ENCODE peak calls at places on chromosomes 6 and 20, in six cellular contexts. C, O, Q, F, I and H are unnamed samples.

GRCh38 chr6:42720739-42721138 is 1.7 kb downstream of the PRPH2 start:
- DNase-seq in O (no peak), C (no peak), I (no peak), Q (no peak), F (no peak), H (no peak)

GRCh38 chr20:3922223-3922982 is 33.2 kb downstream of the PANK2 start:
- DNase-seq in Q (no peak), F (no peak), C (no peak), O (no peak), I (no peak), H (no peak)

GRCh38 chr20:33685328-33686007 is 717 bp downstream of the E2F1 start:
- DNase-seq in O (no peak), C (no peak), Q (no peak), F (no peak), I (peak; percentile 65), H (no peak)

GRCh38 chr6:129730477-129731165 is 20.6 kb upstream of the ARHGAP18 start:
- DNase-seq in Q (no peak), O (no peak), I (peak; percentile 50), C (no peak), F (no peak), H (no peak)

GRCh38 chr20:49393803-49394202 is 88.7 kb downstream of the KCNB1 start:
- DNase-seq in C (no peak), F (no peak), I (no peak), Q (no peak), O (no peak), H (no peak)

GRCh38 chr20:47561603-47562583 is 60.2 kb downstream of the NCOA3 start:
- DNase-seq in O (no peak), F (no peak), Q (no peak), I (no peak), C (no peak), H (no peak)

GRCh38 chr20:36856196-36856595 is 19.7 kb upstream of the TLDC2 start:
- DNase-seq in Q (no peak), C (no peak), I (no peak), O (no peak), F (peak; percentile 75), H (no peak)

GRCh38 chr6:158040051-158040803 is 58.6 kb downstream of the SYNJ2 start:
- DNase-seq in C (peak; percentile 80), O (no peak), Q (peak; percentile 67), I (no peak), F (peak; percentile 77), H (no peak)

GRCh38 chr6:16677458-16677857 is 83.8 kb downstream of the ATXN1 start:
- DNase-seq in Q (no peak), O (no peak), F (no peak), I (no peak), C (no peak), H (no peak)

GRCh38 chr20:42161228-42161829 is 543.2 kb upstream of the CHD6 start:
- DNase-seq in Q (no peak), F (no peak), O (no peak), C (no peak), I (no peak), H (no peak)

GRCh38 chr20:49163696-49164095 is 24.4 kb downstream of the STAU1 start:
- DNase-seq in C (no peak), I (no peak), F (no peak), Q (no peak), O (no peak), H (no peak)

GRCh38 chr6:47700596-47700995 is 2.2 kb downstream of the ADGRF4 start:
- DNase-seq in Q (no peak), O (no peak), F (no peak), C (no peak), I (no peak), H (no peak)

GRCh38 chr20:50540620-50541605 is 30.7 kb downstream of the PTPN1 start:
- DNase-seq in Q (no peak), F (peak; percentile 56), C (no peak), O (no peak), I (no peak), H (peak; percentile 21)

GRCh38 chr6:160421854-160422253 is 73.7 kb downstream of the SLC22A3 start:
- DNase-seq in C (peak; percentile 85), F (peak; percentile 80), Q (peak; percentile 90), O (no peak), I (no peak), H (peak; percentile 33)

GRCh38 chr20:54195483-54196472 is 12.1 kb upstream of the PFDN4 start:
- DNase-seq in C (no peak), O (no peak), Q (no peak), I (no peak), F (no peak), H (no peak)

GRCh38 chr6:87139236-87139635 is 16.1 kb upstream of the ZNF292 start:
- DNase-seq in F (peak; percentile 51), I (peak; percentile 60), Q (no peak), C (no peak), O (no peak), H (no peak)

GRCh38 chr6:24381476-24382219 is 21.1 kb upstream of the MRS2 start:
- DNase-seq in Q (no peak), I (no peak), O (no peak), C (no peak), F (no peak), H (no peak)

GRCh38 chr20:53099851-53100250 is 127.7 kb downstream of the TSHZ2 start:
- DNase-seq in C (no peak), O (no peak), F (no peak), I (no peak), Q (no peak), H (no peak)

GRCh38 chr6:28501259-28501658 is 14.3 kb downstream of the GPX6 start:
- DNase-seq in Q (no peak), O (no peak), F (no peak), C (no peak), I (no peak), H (no peak)

GRCh38 chr6:52839124-52840055 is 1.2 kb downstream of the GSTA5 start:
- DNase-seq in F (peak; percentile 81), O (no peak), Q (no peak), I (peak; percentile 63), C (no peak), H (no peak)

GRCh38 chr6:45728674-45729073 is 287.0 kb downstream of the CLIC5 start:
- DNase-seq in O (no peak), C (no peak), I (no peak), Q (no peak), F (no peak), H (no peak)

GRCh38 chr6:35096129-35096852 is 44.8 kb downstream of the TCP11 start:
- DNase-seq in F (no peak), Q (no peak), C (no peak), I (no peak), O (no peak), H (no peak)

GRCh38 chr6:112416885-112417284 is 69.8 kb downstream of the RFPL4B start:
- DNase-seq in I (no peak), F (no peak), Q (peak; percentile 54), C (no peak), O (no peak), H (no peak)

GRCh38 chr20:61015602-61016001 is 236.5 kb upstream of the CDH4 start:
- DNase-seq in F (no peak), Q (no peak), C (no peak), O (no peak), I (no peak), H (no peak)

GRCh38 chr6:125818659-125819297 is 28.0 kb downstream of the NCOA7 start:
- DNase-seq in Q (no peak), O (no peak), C (no peak), I (no peak), F (no peak), H (no peak)

GRCh38 chr6:10970731-10971130 is 73.4 kb downstream of the ELOVL2 start:
- DNase-seq in I (no peak), Q (no peak), F (no peak), O (no peak), C (no peak), H (no peak)

GRCh38 chr6:15399651-15400470 is 154.0 kb downstream of the JARID2 start:
- DNase-seq in C (peak; percentile 81), O (no peak), I (no peak), Q (peak; percentile 84), F (peak; percentile 90), H (peak; percentile 38)

GRCh38 chr6:1016329-1017302 is 295.3 kb upstream of the FOXQ1 start:
- DNase-seq in C (no peak), Q (no peak), I (no peak), F (no peak), O (no peak), H (no peak)
- H3K9me3 ChIP-seq in C (no peaks in the 10 kb centered on the region), Q (no peaks in the 10 kb centered on the region), I (no peaks in the 10 kb centered on the region), F (no peaks in the 10 kb centered on the region), O (no peaks in the 10 kb centered on the region), H (no peaks in the 10 kb centered on the region)

GRCh38 chr6:4451101-4451500 is 315.7 kb upstream of the ECI2 start:
- DNase-seq in Q (no peak), I (no peak), C (no peak), F (no peak), O (no peak), H (no peak)

GRCh38 chr6:4446982-4447381 is 311.6 kb upstream of the ECI2 start:
- DNase-seq in O (no peak), F (no peak), C (no peak), Q (no peak), I (no peak), H (no peak)

GRCh38 chr6:4449409-4449808 is 314.0 kb upstream of the ECI2 start:
- DNase-seq in C (no peak), F (no peak), Q (no peak), I (no peak), O (no peak), H (no peak)

GRCh38 chr6:4450237-4450636 is 314.9 kb upstream of the ECI2 start:
- DNase-seq in Q (no peak), F (no peak), O (no peak), C (no peak), I (no peak), H (no peak)

GRCh38 chr6:4447646-4448315 is 312.4 kb upstream of the ECI2 start:
- DNase-seq in F (no peak), O (no peak), Q (no peak), C (no peak), I (no peak), H (no peak)
- H3K27ac ChIP-seq in F (no peak overlapping the region), O (no peak overlapping the region), Q (no peak overlapping the region), C (no peak overlapping the region), I (no peak overlapping the region), H (no peak overlapping the region)

GRCh38 chr6:4774296-4774695 is 1.9 kb upstream of the CDYL start:
- DNase-seq in C (no peak), I (no peak), Q (no peak), F (no peak), O (no peak), H (no peak)

GRCh38 chr6:4774715-4775590 is 1.3 kb upstream of the CDYL start:
- DNase-seq in C (peak; percentile 72), Q (peak; percentile 33), I (peak; percentile 58), O (no peak), F (no peak), H (no peak)

GRCh38 chr6:4775591-4776492 is at the start of gene CDYL:
- DNase-seq in O (peak; percentile 22), F (peak; percentile 87), I (peak; percentile 90), Q (peak; percentile 86), C (peak; percentile 94), H (no peak)

GRCh38 chr6:4776493-4776966 is 326 bp downstream of the CDYL start:
- DNase-seq in Q (no peak), I (peak; percentile 66), C (no peak), F (no peak), O (no peak), H (no peak)

GRCh38 chr6:4772750-4773149 is 3.5 kb upstream of the CDYL start:
- DNase-seq in C (no peak), O (no peak), F (no peak), Q (no peak), I (no peak), H (no peak)
- H3K4me3 ChIP-seq in C (no peak overlapping the region), O (no peak overlapping the region), F (no peak overlapping the region), Q (no peak overlapping the region), I (no peak overlapping the region), H (no peak overlapping the region)

GRCh38 chr20:23093613-23094012 is 7.5 kb upstream of the CD93 start:
- DNase-seq in Q (no peak), F (peak; percentile 14), O (no peak), C (no peak), I (no peak), H (no peak)
- H3K9me3 ChIP-seq in Q (no peaks in the 10 kb centered on the region), F (no peaks in the 10 kb centered on the region), O (no peaks in the 10 kb centered on the region), C (no peaks in the 10 kb centered on the region), I (no peaks in the 10 kb centered on the region), H (no peaks in the 10 kb centered on the region)